ENCODE peak calls at places on chromosomes 16 and 17, in seven cellular contexts. One of them, this sample, is unnamed.

GRCh38 chr17:58789160-58789559 is 33.5 kb downstream of the PPM1E start:
- DNase-seq in progenitor cell of endocrine pancreas: no peak
- DNase-seq in ureter: no peak
- DNase-seq in upper lobe of right lung: no peak
- DNase-seq in A673: no peak
- DNase-seq in HTR-8/SVneo: no peak
- DNase-seq in nephron progenitor cell: no peak
- DNase-seq in this sample: no peak

GRCh38 chr16:9978160-9978725 is 204.0 kb downstream of the GRIN2A start:
- DNase-seq in progenitor cell of endocrine pancreas: no peak
- DNase-seq in ureter: no peak
- DNase-seq in upper lobe of right lung: no peak
- DNase-seq in A673: no peak
- DNase-seq in HTR-8/SVneo: no peak
- DNase-seq in nephron progenitor cell: no peak
- DNase-seq in this sample: no peak

GRCh38 chr16:25177512-25177830 is 39.3 kb upstream of the AQP8 start:
- DNase-seq in progenitor cell of endocrine pancreas: no peak
- DNase-seq in ureter: no peak
- DNase-seq in upper lobe of right lung: no peak
- DNase-seq in A673: no peak
- DNase-seq in HTR-8/SVneo: no peak
- DNase-seq in nephron progenitor cell: no peak
- DNase-seq in this sample: no peak

GRCh38 chr16:24838554-24839266 is 7.1 kb upstream of the SLC5A11 start:
- DNase-seq in progenitor cell of endocrine pancreas: no peak
- DNase-seq in ureter: no peak
- DNase-seq in upper lobe of right lung: no peak
- DNase-seq in A673: peak; percentile 14
- DNase-seq in HTR-8/SVneo: no peak
- DNase-seq in nephron progenitor cell: no peak
- DNase-seq in this sample: no peak

GRCh38 chr16:11425140-11425539 is 79.9 kb downstream of the RMI2 start:
- DNase-seq in progenitor cell of endocrine pancreas: no peak
- DNase-seq in ureter: no peak
- DNase-seq in upper lobe of right lung: no peak
- DNase-seq in A673: no peak
- DNase-seq in HTR-8/SVneo: no peak
- DNase-seq in nephron progenitor cell: no peak
- DNase-seq in this sample: no peak

GRCh38 chr17:69812240-69812837 is 262.7 kb upstream of the KCNJ16 start:
- DNase-seq in progenitor cell of endocrine pancreas: no peak
- DNase-seq in ureter: no peak
- DNase-seq in upper lobe of right lung: no peak
- DNase-seq in A673: no peak
- DNase-seq in HTR-8/SVneo: no peak
- DNase-seq in nephron progenitor cell: no peak
- DNase-seq in this sample: no peak

GRCh38 chr16:30368122-30368791 is 2.0 kb downstream of the TBC1D10B start:
- DNase-seq in progenitor cell of endocrine pancreas: no peak
- DNase-seq in ureter: no peak
- DNase-seq in upper lobe of right lung: no peak
- DNase-seq in A673: no peak
- DNase-seq in HTR-8/SVneo: no peak
- DNase-seq in nephron progenitor cell: no peak
- DNase-seq in this sample: no peak

GRCh38 chr16:84321932-84322331 is 27.3 kb downstream of the WFDC1 start:
- DNase-seq in progenitor cell of endocrine pancreas: no peak
- DNase-seq in ureter: no peak
- DNase-seq in upper lobe of right lung: no peak
- DNase-seq in A673: no peak
- DNase-seq in HTR-8/SVneo: no peak
- DNase-seq in nephron progenitor cell: no peak
- DNase-seq in this sample: no peak

GRCh38 chr16:57386381-57386951 is 14.2 kb downstream of the CX3CL1 start:
- DNase-seq in progenitor cell of endocrine pancreas: no peak
- DNase-seq in ureter: no peak
- DNase-seq in upper lobe of right lung: no peak
- DNase-seq in A673: peak; percentile 60
- DNase-seq in HTR-8/SVneo: no peak
- DNase-seq in nephron progenitor cell: no peak
- DNase-seq in this sample: no peak

This sample was measured in neural crest cell.